ENCODE peak calls at places on chromosome 2, in nine cellular contexts. Z is PC-3, S is GM23338, P is neural progenitor cell, Y is GM23248, U is MM.1S, B is hepatocyte, F is HCT116, J is SK-N-SH. E is an unnamed sample. For H3K4me1, the result is how much of the 10 kb centered on the place peaks cover.

GRCh38 chr2:202373490-202373889 is 2.6 kb upstream of the BMPR2 start:
- DNase-seq in U (no peak), J (no peak), F (no peak), Y (peak), B (peak), P (no peak), S (no peak), Z (no peak), E (no peak)

GRCh38 chr2:217609952-217610351 is 392.8 kb downstream of the TNS1 start:
- DNase-seq in B (no peak), U (peak), J (no peak), Y (no peak), F (no peak), Z (no peak), S (no peak), P (no peak), E (no peak)

GRCh38 chr2:8626572-8626971 is 55.3 kb upstream of the ID2 start:
- DNase-seq in Z (no peak), J (no peak), F (no peak), P (no peak), Y (no peak), S (no peak), B (no peak), U (no peak), E (no peak)

GRCh38 chr2:201411421-201411820 is 39.8 kb downstream of the TRAK2 start:
- DNase-seq in S (no peak), Z (no peak), Y (peak), J (no peak), F (no peak), U (no peak), B (no peak), P (no peak), E (no peak)

GRCh38 chr2:195319112-195319460 is 337.9 kb upstream of the SLC39A10 start:
- DNase-seq in J (no peak), P (no peak), U (no peak), Y (peak), B (peak), Z (peak), F (no peak), S (peak), E (no peak)

GRCh38 chr2:104473568-104473967 is 380.3 kb upstream of the POU3F3 start:
- DNase-seq in J (no peak), Z (no peak), B (no peak), F (no peak), Y (no peak), S (peak), U (no peak), P (peak), E (no peak)

GRCh38 chr2:189685540-189686229 is 11.2 kb downstream of the ANKAR start:
- DNase-seq in B (no peak), P (no peak), U (peak), Z (peak), S (peak), Y (peak), F (no peak), J (no peak), E (no peak)

GRCh38 chr2:11004206-11004605 is 92.5 kb downstream of the KCNF1 start:
- DNase-seq in P (no peak), U (no peak), F (no peak), Y (peak), S (no peak), J (no peak), B (peak), Z (peak), E (no peak)

GRCh38 chr2:68853035-68853434 is 18.2 kb downstream of the BMP10 start:
- DNase-seq in S (no peak), J (no peak), B (no peak), Z (peak), U (no peak), P (no peak), F (no peak), Y (peak), E (no peak)

GRCh38 chr2:85156141-85156540 is 22.9 kb downstream of the TCF7L1 start:
- DNase-seq in Z (no peak), B (peak), F (no peak), U (no peak), Y (no peak), P (no peak), J (no peak), S (no peak), E (no peak)

GRCh38 chr2:231604685-231605606 is 12.3 kb downstream of the TEX44 start:
- DNase-seq in F (peak), P (peak), U (peak), Y (peak), Z (peak), J (peak), B (peak), S (peak), E (peak)

GRCh38 chr2:211457325-211457724 is 900.9 kb downstream of the CPS1 start:
- DNase-seq in Z (no peak), Y (no peak), S (no peak), B (no peak), F (no peak), U (no peak), P (no peak), J (no peak), E (no peak)

GRCh38 chr2:148888003-148888501 is 13.0 kb downstream of the KIF5C start:
- DNase-seq in J (peak), P (peak), Y (no peak), F (no peak), U (no peak), Z (no peak), S (peak), B (peak), E (no peak)

GRCh38 chr2:39216495-39217191 is 27.1 kb downstream of the CDKL4 start:
- DNase-seq in Z (no peak), U (no peak), Y (no peak), B (peak), F (no peak), S (no peak), P (no peak), J (no peak), E (no peak)
- TF ChIP-seq EZH2phosphoT487 in Z (no peak), U (no peak), Y (no peak), B (no peak), F (no peak), S (no peak), P (no peak), J (no peak), E (no peak)

DNA sequence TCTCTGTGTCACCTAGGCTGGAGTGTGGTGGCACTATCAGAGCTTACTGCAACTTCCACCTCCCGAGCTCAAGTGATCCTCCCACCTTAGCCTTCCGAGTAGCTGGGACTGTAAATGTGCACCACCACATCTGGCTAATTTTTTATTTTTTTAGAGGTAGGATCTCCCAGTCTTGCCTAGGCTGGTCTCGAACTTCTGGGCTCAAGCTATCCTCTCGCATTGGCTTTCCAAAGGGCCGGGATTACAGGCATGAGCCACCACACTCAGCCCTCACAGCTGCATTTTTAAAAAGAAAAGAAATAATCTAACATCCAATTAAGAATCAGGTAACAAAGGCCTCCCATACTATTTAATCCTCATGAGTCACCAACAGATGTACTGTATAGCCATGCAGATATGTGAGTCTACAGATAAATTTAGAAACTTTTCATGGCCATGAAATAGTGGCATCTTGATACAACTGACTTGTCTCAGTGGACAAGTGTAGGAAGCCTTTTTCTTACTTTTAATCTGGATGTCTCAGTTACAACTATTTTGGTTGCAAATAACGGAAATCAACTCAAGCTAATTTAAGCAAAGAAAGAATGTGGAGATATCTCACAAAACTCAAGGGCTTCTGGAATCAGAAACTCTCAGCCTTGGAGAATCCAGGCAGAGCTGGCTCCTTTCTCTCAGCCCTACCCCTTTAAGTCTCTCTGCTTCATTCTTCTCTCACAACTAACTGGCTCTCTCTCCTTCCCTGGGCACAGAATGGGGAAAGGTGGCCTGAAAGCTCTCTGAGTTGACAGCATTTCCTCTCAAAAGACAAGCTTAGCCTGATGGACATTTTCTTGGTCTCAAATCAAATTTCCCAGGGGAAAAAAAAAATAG is 12.9 kb upstream of the PPM1B start:
- DNase-seq in F (no peak), B (no peak), P (no peak), Y (peak), U (no peak), S (no peak), Z (peak), J (no peak), E (no peak)
- H2AFZ ChIP-seq in F (no peak), B (no peak), P (peak), Y (no peak), U (no peak), S (peak), Z (no peak), J (no peak), E (no peak)

GRCh38 chr2:1561793-1562521 is 148.7 kb downstream of the TPO start:
- DNase-seq in F (no peak), Y (peak), B (no peak), U (no peak), S (no peak), Z (no peak), P (no peak), J (no peak), E (no peak)

GRCh38 chr2:1559589-1560175 is 146.4 kb downstream of the TPO start:
- DNase-seq in Z (no peak), U (no peak), B (no peak), P (no peak), J (no peak), F (no peak), S (no peak), Y (no peak), E (no peak)

GRCh38 chr2:1563943-1564342 is 150.7 kb downstream of the TPO start:
- DNase-seq in P (no peak), U (no peak), J (no peak), Y (no peak), B (no peak), F (no peak), S (no peak), Z (no peak), E (no peak)

GRCh38 chr2:1563084-1563857 is 150.0 kb downstream of the TPO start:
- DNase-seq in B (no peak), S (no peak), P (no peak), J (no peak), F (no peak), Y (no peak), U (no peak), Z (no peak), E (no peak)

DNA sequence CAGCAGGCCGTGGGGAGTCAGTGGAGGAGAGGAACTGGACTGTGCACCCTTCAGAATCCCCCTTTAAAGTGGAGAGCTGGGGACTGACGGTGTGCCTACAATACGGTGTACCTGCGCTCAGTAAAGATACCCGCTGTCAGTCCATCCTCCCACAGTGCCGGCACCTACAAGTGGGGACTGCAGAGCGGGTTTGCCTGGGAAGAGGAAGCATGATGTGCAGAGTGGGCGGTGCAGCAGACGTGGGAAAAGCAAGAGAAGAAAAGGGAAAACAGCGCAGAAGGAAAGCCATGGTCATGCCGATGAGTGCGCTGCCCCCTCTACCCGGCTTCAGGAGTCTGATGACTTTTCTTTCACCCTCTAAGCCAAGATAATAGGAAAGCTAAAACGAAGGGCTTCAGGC is 148.0 kb downstream of the TPO start:
- DNase-seq in Y (no peak), P (no peak), J (no peak), S (no peak), Z (no peak), B (no peak), U (no peak), F (no peak), E (no peak)
- H3K4me1 ChIP-seq in Y (under half), P (under half), J (under half), S (under half), Z (under half), B (under half), U (under half), F (under half), E (under half)

GRCh38 chr2:951224-952006 is 766 bp downstream of the SNTG2 start:
- DNase-seq in B (no peak), F (no peak), U (no peak), J (no peak), Z (no peak), P (peak), Y (peak), S (peak), E (no peak)

GRCh38 chr2:949894-950626 is 589 bp upstream of the SNTG2 start:
- DNase-seq in F (no peak), P (peak), S (peak), Y (peak), U (no peak), Z (no peak), B (no peak), J (peak), E (no peak)

GRCh38 chr2:953408-953807 is 2.8 kb downstream of the SNTG2 start:
- DNase-seq in P (no peak), Z (no peak), S (no peak), F (no peak), J (no peak), U (no peak), B (no peak), Y (peak), E (no peak)

GRCh38 chr2:949384-949893 is 1.2 kb upstream of the SNTG2 start:
- DNase-seq in Y (no peak), S (peak), Z (no peak), P (peak), U (no peak), F (no peak), J (no peak), B (no peak), E (no peak)

GRCh38 chr2:950627-950992 is at the start of gene SNTG2:
- DNase-seq in J (peak), B (peak), P (peak), S (peak), U (no peak), Y (peak), Z (no peak), F (no peak), E (no peak)
- TF ChIP-seq EZH2phosphoT487 in J (no peak), B (no peak), P (no peak), S (no peak), U (no peak), Y (no peak), Z (no peak), F (no peak), E (no peak)

GRCh38 chr2:166539340-166540162 is 45.5 kb upstream of the SCN7A start:
- DNase-seq in Y (peak), U (peak), F (peak), P (peak), Z (peak), B (peak), S (peak), J (peak), E (peak)
- H2AFZ ChIP-seq in Y (peak), U (peak), F (no peak), P (peak), Z (peak), B (no peak), S (no peak), J (peak), E (peak)

GRCh38 chr2:26756337-26756736 is 7.7 kb upstream of the SLC35F6 start:
- DNase-seq in J (no peak), S (no peak), F (no peak), Z (no peak), U (no peak), P (no peak), B (no peak), Y (no peak), E (no peak)
- H3K4me1 ChIP-seq in J (under half), S (under half), F (under half), Z (under half), U (under half), P (under half), B (under half), Y (under half), E (under half)

DNA sequence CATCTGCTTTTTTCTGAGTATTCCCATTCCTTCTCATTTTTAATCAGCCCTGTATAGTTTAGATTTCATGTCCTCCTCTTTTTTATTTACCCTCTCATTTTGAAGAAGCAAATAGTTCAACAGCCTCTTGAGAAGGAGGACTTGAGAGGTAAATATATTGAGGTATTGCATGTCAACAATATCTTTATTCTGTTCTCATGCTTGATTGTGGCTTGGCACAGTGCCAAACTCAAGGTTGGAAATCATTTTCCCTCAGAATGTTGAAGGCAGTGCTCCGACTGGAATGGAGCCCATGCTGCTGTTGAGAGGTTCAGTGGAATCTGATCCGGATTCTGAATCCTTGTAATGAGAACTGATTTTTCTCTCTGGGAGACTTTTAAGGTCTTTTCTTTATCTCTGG is 31.0 kb upstream of the GALNT3 start:
- DNase-seq in U (no peak), B (peak), Y (no peak), F (no peak), S (no peak), Z (peak), J (no peak), P (no peak), E (no peak)
- TF ChIP-seq EZH2phosphoT487 in U (no peak), B (no peak), Y (no peak), F (no peak), S (no peak), Z (no peak), J (no peak), P (no peak), E (no peak)